ENCODE peak calls at places on chromosomes 16 and 17, in six cellular contexts. V, E, X, Q, S and K are unnamed samples.

GRCh38 chr16:53207810-53208752 is 153.3 kb downstream of the CHD9 start:
- DNase-seq in V (no peak), E (peak), X (no peak), Q (no peak), S (peak), K (peak)

GRCh38 chr16:68408428-68408827 is 39.9 kb downstream of the SMPD3 start:
- DNase-seq in V (no peak), E (no peak), X (no peak), Q (no peak), S (no peak), K (no peak)

GRCh38 chr16:89324056-89325010 is 106.8 kb downstream of the ZNF778 start:
- DNase-seq in V (peak), E (no peak), X (no peak), Q (no peak), S (no peak), K (no peak)

GRCh38 chr16:14602443-14602963 is 27.6 kb downstream of the PARN start:
- DNase-seq in V (no peak), E (no peak), X (no peak), Q (no peak), S (no peak), K (no peak)

GRCh38 chr17:77729587-77729986 is 228.9 kb upstream of the TNRC6C start:
- DNase-seq in V (no peak), E (no peak), X (no peak), Q (no peak), S (no peak), K (no peak)

GRCh38 chr16:10951016-10951415 is 6.7 kb downstream of the CLEC16A start:
- DNase-seq in V (no peak), E (no peak), X (no peak), Q (no peak), S (no peak), K (no peak)

GRCh38 chr17:16820161-16820877 is 130.3 kb downstream of the CCDC144A start:
- DNase-seq in V (no peak), E (no peak), X (no peak), Q (no peak), S (no peak), K (no peak)

GRCh38 chr16:88624977-88625576 is 13.3 kb upstream of the IL17C start:
- DNase-seq in V (no peak), E (no peak), X (no peak), Q (no peak), S (no peak), K (no peak)